ENCODE peak calls at places on chromosomes 13 and 19, in six cellular contexts. Y, Q, E, W, H and A are unnamed samples.

GRCh38 chr19:14390548-14390947 is 9.3 kb downstream of the ADGRE5 start:
- DNase-seq in H (no peak), Y (no peak), Q (no peak), W (no peak), E (no peak), A (no peak)

GRCh38 chr13:31982540-31982939 is 49.0 kb upstream of the FRY start:
- DNase-seq in Y (peak), E (peak), Q (peak), W (peak), H (peak), A (peak)

GRCh38 chr13:41085961-41086360 is 24.7 kb downstream of the WBP4 start:
- DNase-seq in Q (peak), E (no peak), W (no peak), Y (no peak), H (no peak), A (no peak)

GRCh38 chr19:14073232-14073924 is 792 bp downstream of the MISP3 start:
- DNase-seq in Q (peak), E (peak), Y (peak), H (peak), W (no peak), A (no peak)

GRCh38 chr13:85654227-85654626 is 145.0 kb downstream of the SLITRK6 start:
- DNase-seq in W (no peak), H (no peak), E (no peak), Q (no peak), Y (no peak), A (no peak)

GRCh38 chr13:106336663-106337062 is 198.8 kb downstream of the EFNB2 start:
- DNase-seq in Y (no peak), W (no peak), Q (no peak), E (no peak), H (no peak), A (no peak)

GRCh38 chr13:88288326-88288725 is 617.2 kb downstream of the SLITRK5 start:
- DNase-seq in E (no peak), Y (no peak), W (no peak), Q (no peak), H (no peak), A (no peak)

GRCh38 chr19:16938211-16938610 is 49.4 kb downstream of the F2RL3 start:
- DNase-seq in W (no peak), Y (no peak), Q (no peak), H (no peak), E (no peak), A (no peak)

GRCh38 chr19:17580470-17581000 is 25.1 kb downstream of the COLGALT1 start:
- DNase-seq in E (no peak), Q (no peak), W (no peak), H (no peak), Y (no peak), A (no peak)

GRCh38 chr19:47176627-47177090 is 46.0 kb downstream of the SAE1 start:
- DNase-seq in E (peak), Y (peak), W (peak), H (no peak), Q (peak), A (peak)

GRCh38 chr19:35377656-35378055 is 6.8 kb downstream of the GPR42 start:
- DNase-seq in Q (no peak), Y (no peak), H (no peak), E (no peak), W (no peak), A (no peak)

GRCh38 chr19:15303105-15303780 is 29.1 kb downstream of the BRD4 start:
- DNase-seq in Q (no peak), W (no peak), Y (peak), H (no peak), E (peak), A (no peak)

GRCh38 chr13:77507931-77508776 is 27.4 kb upstream of the SCEL start:
- DNase-seq in E (peak), W (peak), Q (peak), Y (peak), H (peak), A (peak)

GRCh38 chr13:20349564-20350379 is 117.7 kb upstream of the GJB6 start:
- DNase-seq in Y (no peak), Q (no peak), E (no peak), H (no peak), W (no peak), A (no peak)

DNA sequence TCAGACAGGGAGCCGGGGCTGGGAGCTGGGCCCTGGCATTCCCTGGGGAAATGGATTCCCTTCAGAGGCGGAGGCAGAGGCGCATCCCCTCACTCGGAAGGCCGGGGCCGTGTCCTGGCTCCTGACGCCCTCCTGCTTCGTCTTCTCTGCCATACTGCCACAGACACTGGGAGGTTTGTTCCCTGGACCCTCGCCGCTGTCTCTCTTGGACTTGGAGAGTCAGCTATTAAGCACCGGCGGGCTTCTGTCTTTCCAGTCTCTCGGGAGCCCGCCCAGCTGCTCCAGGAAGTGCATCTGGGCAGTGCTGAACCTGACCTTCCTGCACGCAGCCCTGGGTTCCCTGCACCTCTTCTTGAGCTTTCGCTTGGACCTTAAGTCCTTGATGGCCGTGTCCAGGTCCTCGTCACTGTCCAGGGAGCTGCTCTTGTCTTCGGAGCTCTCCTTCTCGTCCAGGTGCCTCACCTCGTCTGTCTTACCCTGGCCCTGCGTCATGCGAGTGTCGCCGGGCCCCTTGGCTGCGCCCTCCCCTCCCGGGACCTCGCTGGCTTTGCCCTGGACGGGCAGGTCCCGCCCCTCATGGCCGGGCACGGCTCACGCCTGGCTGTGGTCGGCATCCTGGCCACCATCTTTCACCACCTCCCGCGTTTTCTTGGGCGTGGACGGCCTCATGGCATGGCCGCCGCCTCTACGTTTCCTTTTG is 14.6 kb downstream of the RB1 start:
- DNase-seq in W (no peak), H (no peak), E (no peak), Y (no peak), Q (no peak), A (no peak)
- H3K4me3 ChIP-seq in W (no peak), H (no peak), E (no peak), Y (no peak), Q (no peak), A (no peak)

GRCh38 chr19:58154679-58155648 is 4.4 kb upstream of the ZNF329 start:
- DNase-seq in H (peak), W (peak), E (peak), Q (peak), Y (peak), A (peak)
- H3K4me3 ChIP-seq in H (peak), W (peak), E (peak), Q (peak), Y (peak), A (peak)

GRCh38 chr13:96796234-96796633 is 198.0 kb downstream of the OXGR1 start:
- DNase-seq in W (no peak), Q (no peak), H (no peak), Y (peak), E (no peak), A (no peak)

GRCh38 chr13:96792736-96793444 is 201.4 kb downstream of the OXGR1 start:
- DNase-seq in E (no peak), H (no peak), Y (no peak), Q (no peak), W (no peak), A (no peak)

DNA sequence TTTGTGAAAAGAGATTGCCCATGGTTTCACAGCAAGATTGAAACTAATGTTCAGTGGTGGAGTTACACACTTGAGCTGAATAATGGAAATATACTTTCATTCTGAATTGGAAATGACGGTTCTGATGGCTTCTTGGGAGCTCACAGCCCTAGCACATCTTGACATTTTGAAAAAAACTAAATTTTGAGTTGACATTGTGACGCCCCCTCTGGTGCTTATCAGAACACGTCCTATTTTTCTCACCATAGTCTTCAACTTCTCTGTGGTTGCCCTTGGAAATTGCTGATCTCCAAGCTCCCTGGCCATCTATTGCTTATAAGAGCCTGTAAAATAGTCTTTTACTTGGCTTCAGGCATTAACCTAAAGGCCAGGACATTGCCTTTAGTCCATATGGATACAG is 202.1 kb downstream of the OXGR1 start:
- DNase-seq in H (no peak), W (no peak), Q (no peak), Y (no peak), E (no peak), A (no peak)
- H3K4me3 ChIP-seq in H (no peak), W (no peak), Q (no peak), Y (no peak), E (no peak), A (no peak)

GRCh38 chr19:12289790-12290065 is 5.0 kb downstream of the ZNF44 start:
- DNase-seq in H (no peak), Q (no peak), E (no peak), Y (no peak), W (no peak), A (no peak)
- H3K4me3 ChIP-seq in H (no peak), Q (no peak), E (no peak), Y (no peak), W (no peak), A (no peak)

GRCh38 chr19:50331187-50332013 is 2.2 kb upstream of the KCNC3 start:
- DNase-seq in W (no peak), Q (no peak), H (no peak), E (no peak), Y (no peak), A (no peak)
- H3K4me3 ChIP-seq in W (no peak), Q (no peak), H (peak), E (no peak), Y (no peak), A (no peak)